ENCODE peak calls at places on chromosomes 5 and 9, in ten cellular contexts. T, D, A, H, W, F, Q, L, U and K are unnamed samples.

GRCh38 chr9:38066907-38067610 is 2.0 kb downstream of the SHB start:
- DNase-seq in T (no peak), D (no peak), A (peak; percentile 32), H (no peak), W (peak; percentile 43), F (no peak), Q (peak; percentile 63), L (peak; percentile 59), U (no peak), K (peak; percentile 78)

GRCh38 chr5:33423018-33423630 is 17.6 kb upstream of the TARS1 start:
- DNase-seq in T (no peak), D (no peak), A (no peak), H (no peak), W (peak; percentile 66), F (no peak), Q (peak; percentile 60), L (no peak), U (no peak), K (no peak)

GRCh38 chr9:93500571-93501298 is 47.4 kb upstream of the FAM120AOS start:
- DNase-seq in T (no peak), D (no peak), A (no peak), H (no peak), W (no peak), F (no peak), Q (no peak), L (no peak), U (no peak), K (no peak)

GRCh38 chr9:26882154-26882553 is 10.4 kb downstream of the CAAP1 start:
- DNase-seq in T (no peak), D (no peak), A (no peak), H (no peak), W (no peak), F (no peak), Q (no peak), L (no peak), U (no peak), K (no peak)

GRCh38 chr9:20087481-20087880 is 298.6 kb upstream of the SLC24A2 start:
- DNase-seq in T (no peak), D (no peak), A (no peak), H (no peak), W (peak; percentile 15), F (no peak), Q (peak; percentile 15), L (no peak), U (no peak), K (no peak)

GRCh38 chr5:171432581-171433351 is 13.3 kb downstream of the FGF18 start:
- DNase-seq in T (no peak), D (no peak), A (no peak), H (no peak), W (no peak), F (no peak), Q (no peak), L (no peak), U (no peak), K (no peak)

GRCh38 chr9:133233681-133234432 is 24.8 kb upstream of the OBP2B start:
- DNase-seq in T (no peak), D (no peak), A (no peak), H (no peak), W (no peak), F (no peak), Q (no peak), L (no peak), U (no peak), K (no peak)

GRCh38 chr5:132821791-132822190 is 8.7 kb downstream of the SHROOM1 start:
- DNase-seq in T (no peak), D (no peak), A (no peak), H (no peak), W (no peak), F (no peak), Q (peak; percentile 59), L (no peak), U (no peak), K (no peak)

GRCh38 chr9:115008536-115008935 is 78.1 kb upstream of the TNFSF8 start:
- DNase-seq in T (peak; percentile 64), D (no peak), A (peak; percentile 55), H (no peak), W (peak; percentile 80), F (peak; percentile 52), Q (peak; percentile 96), L (no peak), U (peak; percentile 10), K (peak; percentile 63)

GRCh38 chr5:109692011-109692410 is 2.3 kb downstream of the MAN2A1 start:
- DNase-seq in T (no peak), D (no peak), A (no peak), H (no peak), W (peak; percentile 52), F (no peak), Q (peak; percentile 77), L (no peak), U (no peak), K (no peak)

GRCh38 chr9:89911721-89912604 is 307.2 kb downstream of the GADD45G start:
- DNase-seq in T (no peak), D (no peak), A (peak; percentile 34), H (no peak), W (no peak), F (no peak), Q (peak; percentile 34), L (peak; percentile 41), U (no peak), K (peak; percentile 61)

GRCh38 chr9:79477955-79478751 is 93.6 kb upstream of the TLE4 start:
- DNase-seq in T (no peak), D (no peak), A (peak; percentile 60), H (no peak), W (peak; percentile 38), F (no peak), Q (peak; percentile 24), L (no peak), U (no peak), K (peak; percentile 83)

GRCh38 chr9:33263131-33263935 is 1.2 kb downstream of the BAG1 start:
- DNase-seq in T (no peak), D (no peak), A (no peak), H (no peak), W (peak; percentile 24), F (no peak), Q (peak; percentile 68), L (no peak), U (no peak), K (peak; percentile 61)

GRCh38 chr9:121999556-121999955 is 93.6 kb downstream of the TTLL11 start:
- DNase-seq in T (no peak), D (no peak), A (no peak), H (no peak), W (no peak), F (no peak), Q (no peak), L (no peak), U (no peak), K (peak; percentile 5)

GRCh38 chr9:92607773-92608172 is 62.2 kb downstream of the IPPK start:
- DNase-seq in T (peak; percentile 89), D (peak; percentile 27), A (no peak), H (no peak), W (peak; percentile 64), F (peak; percentile 57), Q (peak; percentile 85), L (no peak), U (no peak), K (no peak)

GRCh38 chr9:98606730-98607129 is 102.0 kb downstream of the GABBR2 start:
- DNase-seq in T (no peak), D (no peak), A (no peak), H (no peak), W (no peak), F (no peak), Q (no peak), L (no peak), U (no peak), K (no peak)

GRCh38 chr5:74093501-74093993 is 467.6 kb downstream of the ARHGEF28 start:
- DNase-seq in T (no peak), D (no peak), A (peak; percentile 30), H (no peak), W (no peak), F (no peak), Q (no peak), L (no peak), U (no peak), K (no peak)

GRCh38 chr9:69395718-69396117 is 70.7 kb downstream of the ENTREP1 start:
- DNase-seq in T (no peak), D (no peak), A (no peak), H (no peak), W (no peak), F (no peak), Q (no peak), L (no peak), U (no peak), K (no peak)

GRCh38 chr5:64160196-64160595 is 5.4 kb upstream of the RNF180 start:
- DNase-seq in T (no peak), D (no peak), A (no peak), H (no peak), W (no peak), F (no peak), Q (no peak), L (no peak), U (no peak), K (no peak)

GRCh38 chr9:106717686-106718085 is 145.3 kb upstream of the ZNF462 start:
- DNase-seq in T (no peak), D (no peak), A (no peak), H (no peak), W (peak; percentile 86), F (peak; percentile 30), Q (peak; percentile 58), L (no peak), U (no peak), K (no peak)

GRCh38 chr5:136012041-136012804 is 16.6 kb upstream of the TGFBI start:
- DNase-seq in T (no peak), D (no peak), A (no peak), H (no peak), W (peak; percentile 84), F (no peak), Q (peak; percentile 53), L (no peak), U (no peak), K (no peak)

GRCh38 chr9:89879711-89880110 is 274.9 kb downstream of the GADD45G start:
- DNase-seq in T (no peak), D (no peak), A (no peak), H (no peak), W (no peak), F (no peak), Q (no peak), L (peak; percentile 13), U (no peak), K (peak; percentile 26)

GRCh38 chr5:136212252-136212721 is 19.3 kb upstream of the SMIM32 start:
- DNase-seq in T (peak; percentile 17), D (no peak), A (peak; percentile 68), H (peak; percentile 50), W (peak; percentile 62), F (no peak), Q (peak; percentile 60), L (peak; percentile 80), U (peak; percentile 25), K (peak; percentile 86)

GRCh38 chr9:111023090-111023489 is 15.2 kb downstream of the LPAR1 start:
- DNase-seq in T (no peak), D (no peak), A (no peak), H (no peak), W (no peak), F (no peak), Q (no peak), L (no peak), U (no peak), K (no peak)

GRCh38 chr9:85262333-85262732 is 479.4 kb downstream of the AGTPBP1 start:
- DNase-seq in T (no peak), D (no peak), A (no peak), H (no peak), W (peak; percentile 28), F (no peak), Q (no peak), L (no peak), U (no peak), K (no peak)

GRCh38 chr5:142653321-142653720 is 32.6 kb downstream of the FGF1 start:
- DNase-seq in T (no peak), D (no peak), A (no peak), H (no peak), W (no peak), F (no peak), Q (no peak), L (no peak), U (no peak), K (no peak)

GRCh38 chr5:168364738-168365550 is 73.5 kb downstream of the WWC1 start:
- DNase-seq in T (no peak), D (no peak), A (no peak), H (no peak), W (peak; percentile 65), F (no peak), Q (peak; percentile 51), L (no peak), U (no peak), K (peak; percentile 80)

GRCh38 chr9:110405858-110406443 is 68.3 kb upstream of the TXNDC8 start:
- DNase-seq in T (no peak), D (no peak), A (no peak), H (no peak), W (no peak), F (no peak), Q (no peak), L (no peak), U (no peak), K (no peak)